ENCODE peak calls at places on chromosomes 5 and 9, in four cellular contexts. X is HepG2, P is K562, F is H1. U is an unnamed sample.

GRCh38 chr5:72281764-72282499 is 38.1 kb downstream of the MRPS27 start:
- DNase-seq in P (peak), X (peak), F (no peak), U (no peak)

GRCh38 chr5:69359699-69360098 is 9.6 kb downstream of the AK6 start:
- DNase-seq in P (no peak), X (no peak), F (no peak), U (no peak)

GRCh38 chr9:5714501-5715401 is 85.8 kb downstream of the RIC1 start:
- DNase-seq in X (peak), P (peak), F (no peak), U (no peak)

GRCh38 chr5:112957409-112957808 is 19.2 kb upstream of the DCP2 start:
- DNase-seq in P (no peak), F (no peak), X (no peak), U (no peak)

GRCh38 chr5:16854351-16854750 is 81.7 kb downstream of the MYO10 start:
- DNase-seq in X (no peak), F (no peak), P (no peak), U (no peak)

GRCh38 chr9:86735772-86736458 is 211.4 kb downstream of the GAS1 start:
- DNase-seq in F (no peak), P (no peak), X (no peak), U (no peak)

GRCh38 chr9:68690088-68690487 is 15.0 kb upstream of the PIP5K1B start:
- DNase-seq in X (no peak), F (no peak), P (peak), U (no peak)

GRCh38 chr5:322942-323879 is 1.7 kb downstream of the AHRR start:
- DNase-seq in X (no peak), P (no peak), F (no peak), U (no peak)

GRCh38 chr9:115939065-115939765 is 214.4 kb upstream of the PAPPA start:
- DNase-seq in F (no peak), X (no peak), P (no peak), U (no peak)

GRCh38 chr5:176371621-176372539 is 6.6 kb downstream of the ARL10 start:
- DNase-seq in X (peak), F (no peak), P (peak), U (no peak)
- TF ChIP-seq BRCA1 in X (no peak), F (no peak), P (no peak), U (no peak)

GRCh38 chr5:133873454-133873853 is 95.0 kb downstream of the C5orf15 start:
- DNase-seq in F (no peak), P (no peak), X (no peak), U (no peak)

GRCh38 chr5:133867851-133868545 is 100.4 kb downstream of the C5orf15 start:
- DNase-seq in X (no peak), F (no peak), P (no peak), U (no peak)

GRCh38 chr5:133869675-133869978 is 98.8 kb downstream of the C5orf15 start:
- DNase-seq in F (no peak), X (no peak), P (no peak), U (no peak)

GRCh38 chr5:133868946-133869674 is 99.3 kb downstream of the C5orf15 start:
- DNase-seq in X (peak), F (no peak), P (peak), U (no peak)

DNA sequence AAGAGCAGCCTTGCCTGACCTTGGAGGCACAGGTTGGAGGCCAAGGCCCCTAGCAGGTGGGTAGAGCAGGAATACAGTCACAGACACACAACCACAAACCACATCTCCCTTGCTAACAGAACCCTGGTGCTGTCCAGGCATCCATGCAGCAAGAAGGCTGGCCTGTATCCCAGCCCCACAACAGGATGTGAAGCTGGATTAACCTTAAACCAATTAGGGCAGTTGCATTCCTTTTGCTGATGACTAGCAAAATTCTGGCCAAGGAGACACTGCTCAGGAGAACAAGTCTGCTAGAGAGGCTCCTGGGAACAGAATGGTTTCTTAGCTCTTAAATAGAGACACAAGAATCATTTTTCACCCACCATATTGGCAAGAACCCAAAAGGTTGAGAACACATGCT is 97.8 kb downstream of the C5orf15 start:
- DNase-seq in P (no peak), X (no peak), F (no peak), U (no peak)
- TF ChIP-seq CBX5 in P (no peak), X (no peak), F (no peak), U (no peak)

GRCh38 chr5:67490543-67491321 is 294.1 kb upstream of the CD180 start:
- DNase-seq in F (no peak), P (no peak), X (no peak), U (no peak)

GRCh38 chr5:67496051-67496450 is 299.5 kb upstream of the CD180 start:
- DNase-seq in F (no peak), X (no peak), P (no peak), U (no peak)

GRCh38 chr5:67495072-67495471 is 298.5 kb upstream of the CD180 start:
- DNase-seq in P (no peak), X (no peak), F (no peak), U (no peak)

GRCh38 chr5:67494186-67494842 is 297.7 kb upstream of the CD180 start:
- DNase-seq in F (no peak), P (no peak), X (no peak), U (no peak)

GRCh38 chr5:67493676-67494075 is 297.1 kb upstream of the CD180 start:
- DNase-seq in P (peak), F (no peak), X (peak), U (no peak)
- TF ChIP-seq CTCF in P (no peak), F (peak), X (peak), U (peak)

GRCh38 chr5:40518511-40518917 is 161.2 kb upstream of the PTGER4 start:
- DNase-seq in F (no peak), P (no peak), X (no peak), U (no peak)
- TF ChIP-seq BRCA1 in F (no peak), P (no peak), X (no peak), U (no peak)